ENCODE peak calls at places on chromosomes 3 and 15, in nine cellular contexts. F is HuH-7; D is HT-29; B is endothelial cell; E is NCI-H1694 treated with DMSO at 0.1 percent for 48 hours; X is activated naive CD4-positive, alpha-beta T cell; J is Ammon's horn; M is ecto neural progenitor cell; V is fibroblast of the conjunctiva. L is an unnamed sample.

GRCh38 chr3:193638833-193639232 is 45.8 kb downstream of the OPA1 start:
- DNase-seq in J (no peak), V (no peak), F (no peak), B (no peak), D (no peak), X (no peak), M (no peak), E (no peak), L (no peak)

GRCh38 chr3:42613462-42613861 is 13.0 kb downstream of the NKTR start:
- DNase-seq in B (no peak), V (no peak), F (no peak), E (no peak), X (no peak), J (no peak), D (peak; percentile 27), M (no peak), L (peak; percentile 14)

GRCh38 chr3:110254591-110254990 is 817.0 kb upstream of the NECTIN3 start:
- DNase-seq in V (no peak), B (no peak), J (no peak), M (no peak), X (no peak), D (no peak), F (no peak), E (no peak), L (no peak)

GRCh38 chr15:80906159-80906775 is 83.4 kb downstream of the MESD start:
- DNase-seq in B (no peak), F (peak; percentile 20), V (no peak), D (no peak), E (peak; percentile 42), M (no peak), X (no peak), J (no peak), L (peak; percentile 92)

GRCh38 chr3:56557815-56558170 is 818 bp downstream of the CCDC66 start:
- DNase-seq in E (no peak), F (no peak), X (no peak), M (no peak), D (no peak), J (no peak), B (no peak), V (no peak), L (no peak)

GRCh38 chr3:109023656-109024254 is 70.1 kb upstream of the GUCA1C start:
- DNase-seq in V (peak; percentile 16), D (peak; percentile 77), M (no peak), E (peak; percentile 37), X (no peak), F (peak; percentile 28), B (peak; percentile 44), J (peak; percentile 77), L (peak; percentile 65)

GRCh38 chr15:28022181-28022580 is 76.9 kb downstream of the OCA2 start:
- DNase-seq in B (no peak), V (no peak), J (no peak), F (no peak), M (no peak), X (no peak), E (no peak), D (no peak), L (no peak)

GRCh38 chr3:185069583-185070030 is 83.3 kb downstream of the C3orf70 start:
- DNase-seq in M (peak; percentile 76), E (no peak), V (no peak), X (no peak), F (peak; percentile 59), D (no peak), J (no peak), B (peak; percentile 53), L (no peak)

GRCh38 chr3:18556503-18556902 is 131.4 kb upstream of the SATB1 start:
- DNase-seq in E (no peak), D (no peak), J (no peak), V (no peak), F (no peak), X (no peak), B (no peak), M (no peak), L (no peak)

GRCh38 chr3:123105201-123106189 is 38.7 kb downstream of the PDIA5 start:
- DNase-seq in E (no peak), X (no peak), V (no peak), D (no peak), M (no peak), J (peak; percentile 29), F (no peak), B (no peak), L (no peak)

GRCh38 chr3:13236774-13237173 is 163.5 kb upstream of the IQSEC1 start:
- DNase-seq in M (no peak), D (no peak), B (no peak), F (no peak), V (no peak), X (no peak), J (no peak), E (no peak), L (no peak)

GRCh38 chr3:142886938-142887337 is 1.9 kb downstream of the PCOLCE2 start:
- DNase-seq in V (no peak), D (no peak), M (no peak), X (no peak), F (no peak), J (no peak), B (no peak), E (no peak), L (no peak)

GRCh38 chr3:45560270-45561020 is 34.1 kb upstream of the LIMD1 start:
- DNase-seq in E (no peak), V (no peak), B (no peak), X (no peak), M (no peak), J (peak; percentile 84), D (no peak), F (no peak), L (no peak)

GRCh38 chr3:159740054-159740453 is 248.6 kb upstream of the IL12A start:
- DNase-seq in M (no peak), X (no peak), J (no peak), V (no peak), D (no peak), E (no peak), B (no peak), F (no peak), L (no peak)

GRCh38 chr3:184771158-184771730 is 40.7 kb upstream of the VPS8 start:
- DNase-seq in E (no peak), J (no peak), F (no peak), M (no peak), X (no peak), B (no peak), V (no peak), D (no peak), L (no peak)

GRCh38 chr15:41969851-41970431 is 2.4 kb downstream of the EHD4 start:
- DNase-seq in B (no peak), E (no peak), X (no peak), J (no peak), V (no peak), M (peak; percentile 23), F (no peak), D (peak; percentile 37), L (no peak)

GRCh38 chr15:65376767-65377104 is 1.1 kb downstream of the IGDCC3 start:
- DNase-seq in X (no peak), D (no peak), M (no peak), F (peak; percentile 51), E (no peak), B (no peak), V (no peak), J (no peak), L (peak; percentile 58)

GRCh38 chr3:184262166-184262926 is 993 bp upstream of the CAMK2N2 start:
- DNase-seq in X (no peak), J (no peak), F (no peak), B (no peak), D (no peak), V (no peak), E (peak; percentile 4), M (no peak), L (peak; percentile 73)

L was measured in DMS53.